ENCODE peak calls at places on chromosomes 4 and X, in four cellular contexts. Y is neural progenitor cell; F is activated effector memory CD4-positive, alpha-beta T cell treated with Interleukin-2 at 50 U/mL for 16 hours; M is activated CD8-positive, alpha-beta memory T cell treated with anti-CD3 and anti-CD28 coated beads, Interleukin-2, amount 50 U/mL, for 48 hours. T is an unnamed sample.

GRCh38 chr4:124070688-124071484 is 641.6 kb downstream of the ANKRD50 start:
- DNase-seq in Y (no peak), F (no peak), M (no peak), T (no peak)

GRCh38 chr4:140568507-140569306 is at the start of gene UCP1:
- DNase-seq in Y (peak), F (no peak), M (peak), T (no peak)

GRCh38 chr4:30616943-30617646 is 103.1 kb upstream of the PCDH7 start:
- DNase-seq in Y (no peak), F (no peak), M (no peak), T (no peak)

GRCh38 chrX:38375888-38376287 is 23.5 kb downstream of the OTC start:
- DNase-seq in Y (peak), F (no peak), M (no peak), T (peak)

GRCh38 chr4:142850478-142850877 is 4.4 kb upstream of the INPP4B start:
- DNase-seq in Y (peak), F (no peak), M (no peak), T (no peak)

GRCh38 chr4:77073106-77073858 is 2.5 kb downstream of the CCNI start:
- DNase-seq in Y (no peak), F (no peak), M (no peak), T (no peak)

GRCh38 chr4:159271857-159272256 is 169.0 kb downstream of the RAPGEF2 start:
- DNase-seq in Y (no peak), F (no peak), M (no peak), T (no peak)

GRCh38 chrX:119477812-119478232 is 9.6 kb downstream of the SLC25A5 start:
- DNase-seq in Y (no peak), F (no peak), M (no peak), T (no peak)

GRCh38 chr4:55707507-55707906 is 71.4 kb upstream of the NMU start:
- DNase-seq in Y (no peak), F (no peak), M (no peak), T (no peak)

GRCh38 chr4:25549413-25549812 is 106.2 kb upstream of the SLC34A2 start:
- DNase-seq in Y (no peak), F (no peak), M (no peak), T (no peak)

GRCh38 chrX:128020701-128021100 is 31.5 kb downstream of the ACTRT1 start:
- DNase-seq in Y (no peak), F (no peak), M (no peak), T (no peak)

GRCh38 chr4:186887211-186887785 is 163.6 kb upstream of the FAT1 start:
- DNase-seq in Y (peak), F (no peak), M (no peak), T (no peak)

GRCh38 chrX:148804579-148804978 is 304.2 kb downstream of the AFF2 start:
- DNase-seq in Y (no peak), F (no peak), M (no peak), T (no peak)

GRCh38 chrX:40012039-40012799 is 85.5 kb downstream of the BCOR start:
- DNase-seq in Y (peak), F (no peak), M (peak), T (no peak)

GRCh38 chr4:140277576-140277975 is 95.9 kb upstream of the SCOC start:
- DNase-seq in Y (no peak), F (no peak), M (no peak), T (no peak)

GRCh38 chrX:155563099-155563498 is 49.7 kb downstream of the TMLHE start:
- DNase-seq in Y (no peak), F (no peak), M (no peak), T (no peak)

GRCh38 chr4:184647391-184648101 is 1.7 kb downstream of the CASP3 start:
- DNase-seq in Y (no peak), F (no peak), M (no peak), T (peak)

GRCh38 chrX:149527705-149528104 is 13.1 kb upstream of the EOLA1 start:
- DNase-seq in Y (peak), F (peak), M (no peak), T (peak)

GRCh38 chrX:44183329-44183728 is 160.1 kb downstream of the EFHC2 start:
- DNase-seq in Y (no peak), F (no peak), M (no peak), T (no peak)

GRCh38 chr4:37279894-37280592 is 35.5 kb downstream of the NWD2 start:
- DNase-seq in Y (no peak), F (no peak), M (no peak), T (no peak)

GRCh38 chr4:156913234-156913633 is 58.4 kb downstream of the PDGFC start:
- DNase-seq in Y (no peak), F (no peak), M (no peak), T (no peak)

GRCh38 chr4:139934336-139934735 is 219.6 kb downstream of the MAML3 start:
- DNase-seq in Y (no peak), F (no peak), M (no peak), T (no peak)

GRCh38 chr4:38671594-38671943 is 7.6 kb downstream of the KLF3 start:
- DNase-seq in Y (no peak), F (no peak), M (no peak), T (no peak)

GRCh38 chr4:72471816-72472215 is 97.2 kb downstream of the ADAMTS3 start:
- DNase-seq in Y (peak), F (no peak), M (no peak), T (no peak)

GRCh38 chr4:184807261-184807660 is 18.5 kb downstream of the ACSL1 start:
- DNase-seq in Y (no peak), F (no peak), M (no peak), T (no peak)

GRCh38 chrX:73842541-73843234 is 279.7 kb downstream of the CHIC1 start:
- DNase-seq in Y (no peak), F (no peak), M (no peak), T (no peak)

GRCh38 chr4:35525192-35525978 is 718.9 kb downstream of the ARAP2 start:
- DNase-seq in Y (peak), F (no peak), M (no peak), T (no peak)

T was measured in NCI-H526 treated with DMSO at 0.1 percent for 48 hours.